ENCODE peak calls at places on chromosomes 4 and X, in eight cellular contexts. E is GM23338, H is OCI-LY7, A is PC-3, I is neural progenitor cell, W is HCT116, F is MM.1S, S is SK-N-SH. G is an unnamed sample.

GRCh38 chr4:78691333-78691732 is 84.8 kb upstream of the BMP2K start:
- DNase-seq in E (no peak), F (no peak), S (no peak), I (no peak), W (no peak), A (no peak), H (no peak), G (no peak)

GRCh38 chr4:89838005-89838404 is 1.0 kb upstream of the SNCA start:
- DNase-seq in A (no peak), F (no peak), H (no peak), W (no peak), I (peak; percentile 58), E (peak; percentile 47), S (peak; percentile 47), G (peak; percentile 23)

GRCh38 chr4:20809796-20810195 is 109.5 kb downstream of the PACRGL start:
- DNase-seq in E (peak; percentile 37), S (no peak), H (no peak), F (no peak), I (no peak), W (peak; percentile 6), A (peak; percentile 85), G (peak; percentile 79)

GRCh38 chrX:118392726-118393125 is 46.8 kb downstream of the WDR44 start:
- DNase-seq in E (no peak), A (no peak), I (no peak), F (peak; percentile 41), S (no peak), W (no peak), H (no peak), G (no peak)

GRCh38 chr4:55321707-55322264 is 24.3 kb upstream of the SRD5A3 start:
- DNase-seq in E (peak; percentile 96), W (peak; percentile 88), F (peak; percentile 75), A (peak; percentile 98), H (peak; percentile 70), I (peak; percentile 93), S (peak; percentile 44), G (peak; percentile 87)

GRCh38 chr4:138728566-138728965 is 287.0 kb upstream of the NOCT start:
- DNase-seq in S (no peak), A (peak; percentile 30), W (no peak), I (no peak), H (no peak), E (no peak), F (no peak), G (no peak)

GRCh38 chr4:152307669-152308068 is 228.2 kb downstream of the FBXW7 start:
- DNase-seq in W (no peak), S (no peak), A (peak; percentile 9), I (no peak), H (peak; percentile 3), F (no peak), E (peak; percentile 14), G (no peak)

GRCh38 chr4:158121203-158121586 is 51.6 kb downstream of the GASK1B start:
- DNase-seq in F (no peak), A (no peak), S (no peak), W (no peak), H (no peak), E (no peak), I (no peak), G (peak; percentile 73)

GRCh38 chrX:153456704-153457103 is 10.8 kb upstream of the TREX2 start:
- DNase-seq in W (no peak), I (no peak), S (no peak), E (no peak), H (no peak), A (no peak), F (no peak), G (no peak)

GRCh38 chrX:55709735-55710134 is 7.8 kb upstream of the RRAGB start:
- DNase-seq in E (peak; percentile 28), S (no peak), A (peak; percentile 27), H (peak; percentile 45), F (no peak), W (no peak), I (peak; percentile 13), G (no peak)

GRCh38 chr4:81405900-81406401 is 65.8 kb downstream of the RASGEF1B start:
- DNase-seq in E (peak; percentile 88), I (peak; percentile 89), H (peak; percentile 85), A (peak; percentile 69), F (peak; percentile 77), W (peak; percentile 68), S (peak; percentile 47), G (peak; percentile 89)

GRCh38 chr4:148822572-148823418 is 380.6 kb upstream of the NR3C2 start:
- DNase-seq in E (no peak), S (no peak), W (no peak), A (no peak), I (no peak), F (no peak), H (no peak), G (no peak)

GRCh38 chrX:153763298-153763932 is 634 bp upstream of the PLXNB3 start:
- DNase-seq in F (no peak), H (no peak), A (no peak), I (no peak), S (no peak), E (no peak), W (no peak), G (no peak)

GRCh38 chrX:135973025-135973547 is 702 bp downstream of the MMGT1 start:
- DNase-seq in I (no peak), F (peak; percentile 32), E (peak; percentile 1), S (no peak), A (peak; percentile 21), H (peak; percentile 12), W (no peak), G (peak; percentile 19)

GRCh38 chr4:110287130-110287529 is 88.7 kb upstream of the ELOVL6 start:
- DNase-seq in S (no peak), A (peak; percentile 84), I (no peak), W (peak; percentile 44), F (peak; percentile 83), E (no peak), H (no peak), G (no peak)

GRCh38 chr4:148062301-148062950 is 330.5 kb downstream of the ARHGAP10 start:
- DNase-seq in F (no peak), E (no peak), A (no peak), I (no peak), S (no peak), W (no peak), H (no peak), G (no peak)

GRCh38 chr4:153519677-153520076 is 53.5 kb downstream of the TMEM131L start:
- DNase-seq in A (no peak), W (no peak), S (no peak), H (no peak), F (no peak), I (no peak), E (no peak), G (no peak)

GRCh38 chrX:31366076-31366475 is 294.2 kb upstream of the FTHL17 start:
- DNase-seq in I (no peak), E (no peak), F (no peak), W (no peak), S (no peak), H (peak; percentile 1), A (no peak), G (no peak)

GRCh38 chr4:163871078-163871477 is 376.6 kb downstream of the TMA16 start:
- DNase-seq in S (no peak), F (no peak), I (no peak), H (no peak), W (no peak), E (no peak), A (no peak), G (no peak)

DNA sequence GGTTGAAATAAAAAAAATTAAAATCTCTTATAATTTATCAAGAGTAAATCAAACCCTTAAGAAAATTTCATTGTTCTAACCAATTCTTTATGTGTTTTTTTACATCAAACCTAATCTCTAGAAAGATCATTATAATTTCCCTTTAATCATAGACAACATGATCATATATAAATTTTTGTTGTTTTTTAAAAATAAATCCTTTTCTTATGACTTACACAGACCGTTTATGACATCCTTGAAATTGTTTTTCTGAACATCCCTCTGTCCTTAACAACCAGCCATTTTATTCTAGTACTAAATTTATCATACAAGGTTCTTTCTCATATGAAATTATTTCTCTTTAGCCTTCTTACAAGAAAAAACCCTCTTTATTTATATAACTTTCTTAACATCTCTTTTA is 62.7 kb upstream of the GABRE start:
- DNase-seq in E (peak; percentile 0), A (no peak), I (no peak), S (no peak), W (no peak), F (no peak), H (no peak), G (no peak)
- TF ChIP-seq CTCF in E (no peak), A (no peak), I (no peak), S (no peak), W (no peak), F (no peak), H (no peak), G (no peak)

DNA sequence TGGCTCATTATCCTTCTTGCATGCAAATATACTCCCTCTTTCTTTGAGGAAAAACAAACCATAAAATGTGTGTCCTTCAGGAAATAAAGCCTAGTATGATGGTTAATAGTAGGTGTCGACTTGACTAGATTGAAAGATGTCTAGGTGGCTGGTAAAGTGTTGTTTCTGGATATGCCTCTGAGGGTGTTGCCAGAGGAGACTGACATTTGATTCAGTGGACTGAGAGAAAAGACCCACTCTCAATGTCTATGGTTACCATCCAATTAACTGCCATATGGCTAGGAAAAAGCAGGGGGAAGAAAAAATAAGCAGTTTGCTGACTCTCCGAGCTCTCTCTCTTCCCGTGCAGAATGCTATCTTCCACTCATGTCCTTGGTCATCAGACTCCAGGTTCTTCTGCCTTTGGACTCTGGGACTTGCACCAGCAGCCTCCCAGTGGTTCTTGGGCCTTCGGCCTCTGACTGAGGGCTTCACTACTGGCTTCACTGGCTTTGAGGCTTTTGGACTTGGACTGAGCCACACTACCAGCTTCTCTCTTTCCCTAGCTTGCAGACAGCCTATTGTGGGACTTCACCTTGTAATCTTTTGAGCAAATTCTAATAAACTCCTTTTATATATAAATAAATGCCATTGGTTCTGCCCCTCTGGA is 532.1 kb upstream of the HTR2C start:
- DNase-seq in S (no peak), E (no peak), A (no peak), I (no peak), F (no peak), H (no peak), W (no peak), G (no peak)
- TF ChIP-seq EZH2phosphoT487 in S (no peak), E (no peak), A (no peak), I (no peak), F (no peak), H (no peak), W (no peak), G (no peak)

GRCh38 chr4:16278178-16278577 is 51.9 kb upstream of the TAPT1 start:
- DNase-seq in A (no peak), W (no peak), I (no peak), S (no peak), H (no peak), F (no peak), E (peak; percentile 49), G (no peak)
- TF ChIP-seq CTCF in A (peak; percentile 36), W (peak; percentile 60), I (peak; percentile 25), S (peak; percentile 43), H (peak; percentile 61), F (peak; percentile 23), E (peak; percentile 69), G (no peak)

DNA sequence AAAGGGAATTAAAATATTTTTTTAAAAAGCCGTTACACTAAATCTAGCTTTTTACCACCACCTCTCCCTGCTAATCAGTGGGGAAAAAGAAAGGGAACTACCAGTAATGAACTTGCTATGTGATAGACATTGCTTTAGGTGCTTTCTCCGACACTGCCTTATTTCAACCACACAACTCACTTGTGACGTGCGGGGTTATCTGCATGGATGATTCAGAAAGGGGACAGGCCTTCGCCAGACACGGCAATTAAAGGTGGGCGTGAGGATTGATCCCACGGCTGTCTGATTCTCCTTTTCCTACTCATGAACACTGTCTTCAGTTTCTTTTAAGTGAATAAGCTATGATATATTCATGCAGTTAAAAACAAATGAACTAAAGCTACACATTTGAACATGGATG is 882 bp upstream of the CXCR3 start:
- DNase-seq in W (no peak), I (no peak), E (no peak), S (no peak), A (no peak), F (no peak), H (no peak), G (no peak)
- TF ChIP-seq EZH2phosphoT487 in W (no peak), I (no peak), E (no peak), S (no peak), A (no peak), F (no peak), H (no peak), G (no peak)